ENCODE peak calls at places on chromosomes 5 and 9, in seven cellular contexts. K is fibroblast of the aortic adventitia, P is NCI-H1092 treated with DMSO at 0.1 percent for 48 hours, U is fibroblast of the conjunctiva, E is astrocyte, Z is NAMALWA, V is HEK293T. O is an unnamed sample.

GRCh38 chr5:131466171-131466766 is 168.8 kb downstream of the RAPGEF6 start:
- DNase-seq in P (no peak), K (peak), Z (no peak), V (no peak), U (peak), E (peak), O (peak)

GRCh38 chr5:5891350-5891749 is 468.9 kb downstream of the ICE1 start:
- DNase-seq in U (no peak), Z (no peak), V (no peak), P (no peak), E (peak), K (no peak), O (no peak)

GRCh38 chr5:68376931-68377330 is 161.4 kb downstream of the PIK3R1 start:
- DNase-seq in K (peak), E (no peak), U (no peak), P (no peak), V (no peak), Z (no peak), O (no peak)

GRCh38 chr5:164076571-164076970 is 571.2 kb downstream of the MAT2B start:
- DNase-seq in E (no peak), U (no peak), V (no peak), Z (no peak), P (no peak), K (no peak), O (no peak)

GRCh38 chr9:70031141-70031545 is 12.5 kb upstream of the MAMDC2 start:
- DNase-seq in U (no peak), Z (no peak), K (peak), E (peak), V (no peak), P (no peak), O (no peak)

GRCh38 chr5:101637599-101637998 is 658.5 kb downstream of the SLCO4C1 start:
- DNase-seq in V (no peak), E (no peak), U (no peak), K (no peak), Z (no peak), P (no peak), O (no peak)

GRCh38 chr9:120928720-120929389 is 2.3 kb upstream of the TRAF1 start:
- DNase-seq in Z (peak), K (peak), P (peak), V (peak), E (no peak), U (no peak), O (no peak)

GRCh38 chr5:173161148-173161547 is 16.8 kb downstream of the BNIP1 start:
- DNase-seq in Z (no peak), P (no peak), E (no peak), K (no peak), V (no peak), U (no peak), O (no peak)

GRCh38 chr5:44983006-44983405 is 174.3 kb downstream of the MRPS30 start:
- DNase-seq in K (no peak), P (no peak), Z (no peak), U (no peak), E (no peak), V (no peak), O (no peak)

GRCh38 chr5:125189451-125190051 is 443.1 kb upstream of the ZNF608 start:
- DNase-seq in V (no peak), P (no peak), Z (no peak), U (no peak), K (peak), E (peak), O (peak)

GRCh38 chr5:68545636-68546325 is 330.2 kb downstream of the PIK3R1 start:
- DNase-seq in U (no peak), E (no peak), Z (no peak), V (no peak), P (no peak), K (no peak), O (no peak)

GRCh38 chr9:115235221-115235620 is 117.3 kb upstream of the TNC start:
- DNase-seq in E (no peak), K (no peak), Z (no peak), P (no peak), V (no peak), U (no peak), O (no peak)

GRCh38 chr9:95193067-95193466 is 124.4 kb downstream of the FANCC start:
- DNase-seq in Z (peak), U (no peak), K (no peak), E (no peak), P (no peak), V (no peak), O (no peak)

GRCh38 chr9:88922091-88922490 is 69.2 kb upstream of the S1PR3 start:
- DNase-seq in V (no peak), E (no peak), K (no peak), P (no peak), Z (peak), U (no peak), O (no peak)

GRCh38 chr5:73901045-73901444 is 275.0 kb downstream of the ARHGEF28 start:
- DNase-seq in E (peak), P (no peak), Z (no peak), K (no peak), V (no peak), U (peak), O (peak)

GRCh38 chr5:173475780-173476179 is 140.7 kb downstream of the BOD1 start:
- DNase-seq in U (no peak), E (no peak), V (no peak), Z (no peak), K (no peak), P (no peak), O (no peak)